ENCODE peak calls at places on chromosomes 16 and 17, in five cellular contexts. Q is IMR-90, C is GM20000, T is astrocyte of the spinal cord, W is left ventricle myocardium inferior. D is an unnamed sample.

GRCh38 chr16:8878523-8878911 is 3.6 kb upstream of the LITAFD start:
- DNase-seq in T (peak), W (no peak), C (no peak), Q (peak), D (peak)

GRCh38 chr17:7217113-7217987 is 2.3 kb downstream of the DLG4 start:
- DNase-seq in T (peak), C (peak), Q (peak), W (peak), D (no peak)

GRCh38 chr16:62927122-62927521 is 890.9 kb upstream of the CDH8 start:
- DNase-seq in Q (no peak), C (no peak), T (no peak), W (no peak), D (no peak)

GRCh38 chr16:62829084-62829483 is 792.8 kb upstream of the CDH8 start:
- DNase-seq in W (no peak), T (no peak), Q (no peak), C (no peak), D (no peak)

GRCh38 chr16:29821663-29822115 is 1.4 kb downstream of the MVP start:
- DNase-seq in Q (peak), W (no peak), C (no peak), T (peak), D (peak)

GRCh38 chr16:1416521-1416941 is 2.0 kb upstream of the UNKL start:
- DNase-seq in W (no peak), Q (no peak), T (no peak), C (no peak), D (no peak)

GRCh38 chr16:86384263-86384649 is 126.1 kb upstream of the FOXF1 start:
- DNase-seq in W (no peak), C (no peak), T (no peak), Q (no peak), D (no peak)

GRCh38 chr17:19237389-19238166 is 412 bp downstream of the EPN2 start:
- DNase-seq in Q (no peak), W (peak), C (peak), T (no peak), D (peak)

GRCh38 chr17:42131971-42132370 is 9.4 kb downstream of the HSPB9 start:
- DNase-seq in W (no peak), T (peak), C (no peak), Q (peak), D (peak)

GRCh38 chr16:2008631-2009301 is 855 bp downstream of the ZNF598 start:
- DNase-seq in Q (peak), W (peak), T (no peak), C (peak), D (no peak)

GRCh38 chr16:88359008-88359407 is 23.8 kb upstream of the ZNF469 start:
- DNase-seq in W (peak), C (no peak), T (no peak), Q (no peak), D (no peak)

GRCh38 chr17:4101127-4101798 is 41.6 kb downstream of the ZZEF1 start:
- DNase-seq in C (peak), W (no peak), Q (peak), T (peak), D (no peak)

GRCh38 chr17:48551601-48552452 is 6.9 kb upstream of the HOXB2 start:
- DNase-seq in C (no peak), W (no peak), Q (peak), T (peak), D (no peak)

GRCh38 chr16:30368122-30368791 is 2.0 kb downstream of the TBC1D10B start:
- DNase-seq in W (no peak), Q (peak), C (no peak), T (peak), D (peak)

GRCh38 chr16:24493859-24494258 is 45.5 kb upstream of the RBBP6 start:
- DNase-seq in T (no peak), Q (no peak), W (no peak), C (no peak), D (no peak)

GRCh38 chr16:60991886-60992285 is 1044.4 kb downstream of the CDH8 start:
- DNase-seq in Q (no peak), C (no peak), T (no peak), W (no peak), D (no peak)

GRCh38 chr17:6699997-6700947 is 12.9 kb downstream of the SLC13A5 start:
- DNase-seq in T (no peak), W (no peak), Q (no peak), C (no peak), D (no peak)

GRCh38 chr16:51151435-51151950 is 423 bp upstream of the SALL1 start:
- DNase-seq in W (no peak), T (peak), Q (peak), C (no peak), D (peak)

GRCh38 chr17:68972119-68972704 is 17.0 kb upstream of the ABCA8 start:
- DNase-seq in T (peak), C (peak), Q (peak), W (no peak), D (peak)

GRCh38 chr16:4060823-4061222 is 55.4 kb downstream of the ADCY9 start:
- DNase-seq in W (no peak), T (peak), Q (peak), C (no peak), D (peak)

GRCh38 chr17:50957600-50958575 is 91.7 kb upstream of the TOB1 start:
- DNase-seq in W (no peak), T (no peak), Q (no peak), C (no peak), D (no peak)

GRCh38 chr17:41301204-41301790 is 1.4 kb downstream of the KRTAP29-1 start:
- DNase-seq in Q (no peak), C (no peak), T (no peak), W (no peak), D (no peak)

GRCh38 chr17:29593546-29594440 is 861 bp downstream of the ANKRD13B start:
- DNase-seq in C (peak), W (no peak), T (peak), Q (peak), D (no peak)

GRCh38 chr17:21214777-21215541 is 998 bp upstream of the TMEM11 start:
- DNase-seq in W (no peak), C (peak), Q (no peak), T (no peak), D (no peak)

GRCh38 chr17:69669441-69670178 is 255.1 kb downstream of the MAP2K6 start:
- DNase-seq in W (no peak), T (peak), Q (peak), C (no peak), D (no peak)

GRCh38 chr17:16932611-16933010 is 39.3 kb downstream of the TNFRSF13B start:
- DNase-seq in Q (no peak), C (no peak), W (no peak), T (no peak), D (no peak)

GRCh38 chr16:50690177-50690576 is 3.2 kb upstream of the NOD2 start:
- DNase-seq in C (no peak), W (no peak), Q (no peak), T (no peak), D (no peak)

GRCh38 chr17:73309727-73310555 is 1.9 kb downstream of the CDC42EP4 start:
- DNase-seq in T (no peak), Q (no peak), W (no peak), C (no peak), D (no peak)

GRCh38 chr16:67277294-67277998 is 1.9 kb upstream of the PLEKHG4 start:
- DNase-seq in W (no peak), T (peak), Q (peak), C (no peak), D (peak)

GRCh38 chr17:80765241-80766022 is 220.8 kb downstream of the RPTOR start:
- DNase-seq in C (no peak), W (no peak), T (no peak), Q (peak), D (no peak)

GRCh38 chr17:39787038-39787437 is 49.3 kb downstream of the GRB7 start:
- DNase-seq in Q (no peak), C (no peak), W (no peak), T (no peak), D (no peak)

GRCh38 chr16:68116256-68116853 is 31.2 kb downstream of the NFATC3 start:
- DNase-seq in Q (peak), C (peak), W (no peak), T (peak), D (peak)

GRCh38 chr16:72532896-72533295 is 360.9 kb upstream of the PMFBP1 start:
- DNase-seq in Q (no peak), C (no peak), T (no peak), W (no peak), D (no peak)

GRCh38 chr16:72530434-72530833 is 358.5 kb upstream of the PMFBP1 start:
- DNase-seq in Q (peak), T (peak), W (no peak), C (peak), D (peak)
- TF ChIP-seq CTCF in Q (peak), T (peak), W (no peak), C (no peak), D (peak)

GRCh38 chr16:70688266-70688742 is 2.5 kb upstream of the MTSS2 start:
- DNase-seq in W (peak), T (no peak), Q (peak), C (no peak), D (peak)

GRCh38 chr16:70687671-70688265 is 1.9 kb upstream of the MTSS2 start:
- DNase-seq in W (no peak), C (no peak), T (no peak), Q (no peak), D (no peak)

GRCh38 chr16:70685938-70686375 is at the start of gene MTSS2:
- DNase-seq in C (peak), W (peak), T (peak), Q (peak), D (peak)

GRCh38 chr16:70686376-70687171 is 721 bp upstream of the MTSS2 start:
- DNase-seq in T (no peak), Q (no peak), W (no peak), C (no peak), D (no peak)

DNA sequence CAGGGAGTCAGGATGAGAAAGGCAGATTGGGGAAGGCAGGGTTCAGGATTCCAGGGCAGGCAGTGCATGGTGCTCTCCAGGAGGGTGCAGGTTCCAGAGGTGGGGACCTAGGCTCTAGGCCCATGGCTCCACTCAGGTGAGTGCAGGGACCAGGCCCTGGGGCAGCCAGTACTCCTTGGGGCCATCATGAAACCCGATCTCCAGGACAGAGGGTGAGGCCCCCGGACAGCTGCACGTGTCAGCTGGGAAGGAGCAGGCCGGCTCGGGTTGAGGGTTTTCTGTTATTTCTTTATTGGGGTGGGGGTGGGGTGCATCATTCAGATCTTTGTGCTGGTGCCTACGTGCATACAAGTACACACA is 1.3 kb upstream of the MTSS2 start:
- DNase-seq in T (no peak), C (no peak), W (no peak), Q (no peak), D (no peak)
- TF ChIP-seq CTCF in T (no peak), C (no peak), W (no peak), Q (no peak), D (no peak)

GRCh38 chr17:78791840-78792709 is 10.0 kb upstream of the CYTH1 start:
- DNase-seq in W (no peak), T (no peak), Q (no peak), C (no peak), D (no peak)
- TF ChIP-seq CTCF in W (no peak), T (no peak), Q (no peak), C (no peak), D (no peak)

GRCh38 chr17:15233022-15233805 is 31.9 kb downstream of the PMP22 start:
- DNase-seq in W (no peak), T (peak), Q (peak), C (no peak), D (peak)
- TF ChIP-seq CTCF in W (peak), T (peak), Q (peak), C (no peak), D (peak)

GRCh38 chr17:77530591-77530990 is 389.8 kb downstream of the SEC14L1 start:
- DNase-seq in C (no peak), T (no peak), Q (no peak), W (no peak), D (no peak)

GRCh38 chr17:77529328-77529650 is 388.5 kb downstream of the SEC14L1 start:
- DNase-seq in C (no peak), Q (no peak), T (no peak), W (no peak), D (no peak)

GRCh38 chr17:77527836-77528505 is 387.2 kb downstream of the SEC14L1 start:
- DNase-seq in C (no peak), Q (no peak), T (no peak), W (no peak), D (no peak)

GRCh38 chr17:77527394-77527793 is 386.6 kb downstream of the SEC14L1 start:
- DNase-seq in Q (no peak), T (no peak), W (no peak), C (no peak), D (no peak)

DNA sequence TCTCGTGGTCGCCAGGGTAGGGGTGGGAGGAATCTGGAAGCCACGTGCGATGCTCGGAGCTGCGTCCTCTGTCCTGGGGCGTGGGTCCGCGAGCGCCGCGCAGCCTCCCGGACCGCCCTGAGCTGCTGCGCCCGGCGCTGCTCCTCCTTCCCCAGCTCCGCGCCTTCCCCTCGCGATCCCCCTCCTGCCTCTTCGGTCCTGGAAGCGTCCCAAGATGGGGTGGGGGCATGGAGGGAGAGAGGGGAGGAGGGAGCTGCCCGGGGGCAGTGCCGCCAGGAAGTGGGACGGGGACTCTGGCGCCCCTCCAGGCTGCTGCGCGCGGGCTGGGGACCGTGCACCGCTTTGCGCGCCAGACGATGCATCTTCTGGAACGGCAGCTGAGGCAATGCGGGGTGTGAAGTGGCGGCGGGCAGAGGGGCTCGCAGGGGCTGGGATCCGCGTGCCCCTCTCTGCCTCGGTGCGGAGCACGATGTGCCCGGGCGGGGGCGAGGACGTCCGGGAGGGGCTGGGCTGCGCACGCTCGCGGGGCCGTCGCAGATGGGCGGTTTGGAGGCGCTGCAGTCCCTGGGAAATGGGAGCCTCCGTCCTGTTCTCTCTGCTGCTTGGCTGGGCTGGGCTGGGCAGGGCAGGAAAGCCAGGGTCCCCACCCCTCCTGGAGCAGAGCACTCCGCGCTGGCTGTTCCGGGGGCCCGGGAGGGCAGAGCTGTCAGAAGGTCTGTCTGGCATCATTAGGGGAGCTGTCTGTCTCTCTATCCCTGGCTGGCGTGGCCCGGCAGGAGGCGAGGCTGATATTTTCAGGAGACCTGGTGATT is 388.0 kb downstream of the SEC14L1 start:
- DNase-seq in W (peak), Q (no peak), C (no peak), T (no peak), D (no peak)
- TF ChIP-seq CTCF in W (no peak), Q (no peak), C (no peak), T (no peak), D (no peak)

DNA sequence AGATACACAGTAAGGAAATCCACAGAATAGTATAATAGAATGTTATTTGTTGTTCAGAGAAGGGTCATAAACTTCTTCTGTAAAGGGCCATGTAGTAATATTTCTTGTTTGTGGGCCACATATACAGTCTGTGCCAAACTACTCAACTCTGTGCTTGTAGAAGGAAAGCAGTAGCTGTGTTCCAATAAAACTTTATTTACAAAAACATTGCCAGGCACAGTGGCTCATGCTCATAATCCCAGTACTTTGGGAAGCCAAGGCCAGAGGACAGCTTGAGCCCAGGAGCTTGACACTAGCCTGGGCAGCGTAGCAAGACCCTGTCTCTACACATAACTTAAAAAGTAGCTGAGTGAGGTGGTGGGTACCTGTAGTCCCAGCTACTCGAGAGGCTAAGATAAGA is 612.8 kb upstream of the PSMD7 start:
- DNase-seq in W (no peak), C (no peak), T (no peak), Q (no peak), D (no peak)
- TF ChIP-seq CTCF in W (no peak), C (no peak), T (no peak), Q (no peak), D (no peak)

DNA sequence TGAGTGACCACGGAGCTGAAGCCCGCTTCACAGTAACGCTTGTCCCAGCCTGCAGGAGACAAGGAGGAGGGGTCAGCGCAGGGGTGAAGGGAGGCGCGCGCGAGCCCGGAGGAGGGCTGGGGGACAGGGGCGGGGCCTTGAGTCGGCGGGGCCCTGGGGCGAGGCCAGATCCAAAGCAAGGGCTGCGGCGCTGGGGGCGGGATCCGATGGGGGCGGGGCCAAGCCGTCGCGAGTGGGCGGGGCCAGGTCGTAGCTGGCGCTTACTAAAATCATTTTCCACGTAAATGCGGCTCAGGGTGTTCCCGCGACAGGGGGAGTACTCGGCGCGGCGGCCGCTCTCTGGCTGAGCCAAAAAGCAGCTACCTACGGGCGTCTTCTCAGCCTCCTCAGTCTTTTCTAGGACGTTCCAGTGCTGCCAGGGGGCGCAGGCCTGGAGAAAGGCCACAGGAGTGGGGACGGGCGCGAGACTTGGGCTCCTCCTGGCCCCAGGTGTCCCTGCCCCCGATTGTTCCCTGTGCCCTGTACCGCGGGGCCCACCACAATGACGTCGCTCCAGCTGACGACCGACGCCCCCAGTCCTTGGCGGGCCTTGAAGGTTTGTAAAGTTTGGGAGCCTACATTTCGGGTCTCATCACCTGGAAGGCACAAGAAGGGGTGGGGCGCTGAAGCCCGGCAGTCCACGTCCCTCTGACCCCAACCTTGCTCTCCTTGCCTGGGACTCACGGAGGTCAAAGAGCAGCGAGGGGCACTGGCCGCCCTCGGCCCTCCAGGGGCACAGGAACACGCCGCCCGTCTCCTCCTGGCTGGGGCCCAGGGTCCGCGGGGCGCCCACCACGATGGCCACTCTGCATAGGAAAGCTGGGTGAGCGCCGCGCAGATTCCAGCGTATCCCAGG is 3.9 kb downstream of the ITGA2B start:
- DNase-seq in C (peak), T (peak), W (peak), Q (peak), D (peak)
- TF ChIP-seq CTCF in C (peak), T (peak), W (no peak), Q (no peak), D (peak)